ENCODE peak calls at places on chromosomes 2 and 18, in nine cellular contexts. One of them, this sample, is unnamed.

GRCh38 chr2:239113164-239113563 is 265.3 kb downstream of the TWIST2 start:
- DNase-seq in transverse colon: peak
- DNase-seq in tibial artery: no peak
- DNase-seq in mucosa of descending colon: peak
- DNase-seq in OCI-LY7: no peak
- DNase-seq in HCT116: no peak
- DNase-seq in natural killer cell: no peak
- DNase-seq in fibroblast of pulmonary artery: peak
- DNase-seq in heart right ventricle: no peak
- DNase-seq in this sample: no peak

GRCh38 chr2:108916397-108917077 is 72.5 kb downstream of the EDAR start:
- DNase-seq in transverse colon: no peak
- DNase-seq in tibial artery: no peak
- DNase-seq in mucosa of descending colon: no peak
- DNase-seq in OCI-LY7: no peak
- DNase-seq in HCT116: no peak
- DNase-seq in natural killer cell: no peak
- DNase-seq in fibroblast of pulmonary artery: no peak
- DNase-seq in heart right ventricle: no peak
- DNase-seq in this sample: no peak

GRCh38 chr2:207640661-207641060 is 15.5 kb upstream of the METTL21A start:
- DNase-seq in transverse colon: no peak
- DNase-seq in tibial artery: no peak
- DNase-seq in mucosa of descending colon: no peak
- DNase-seq in OCI-LY7: no peak
- DNase-seq in HCT116: no peak
- DNase-seq in natural killer cell: no peak
- DNase-seq in fibroblast of pulmonary artery: no peak
- DNase-seq in heart right ventricle: no peak
- DNase-seq in this sample: no peak

GRCh38 chr2:20634430-20635095 is 16.3 kb downstream of the HS1BP3 start:
- DNase-seq in transverse colon: no peak
- DNase-seq in tibial artery: no peak
- DNase-seq in mucosa of descending colon: peak
- DNase-seq in OCI-LY7: no peak
- DNase-seq in HCT116: no peak
- DNase-seq in natural killer cell: no peak
- DNase-seq in fibroblast of pulmonary artery: peak
- DNase-seq in heart right ventricle: no peak
- DNase-seq in this sample: no peak

GRCh38 chr2:240627736-240628506 is 2.6 kb downstream of the GPR35 start:
- DNase-seq in transverse colon: peak
- DNase-seq in tibial artery: peak
- DNase-seq in mucosa of descending colon: peak
- DNase-seq in OCI-LY7: no peak
- DNase-seq in HCT116: no peak
- DNase-seq in natural killer cell: peak
- DNase-seq in fibroblast of pulmonary artery: no peak
- DNase-seq in heart right ventricle: no peak
- DNase-seq in this sample: no peak

GRCh38 chr2:185374878-185375277 is 363.7 kb upstream of the FSIP2 start:
- DNase-seq in transverse colon: no peak
- DNase-seq in tibial artery: no peak
- DNase-seq in mucosa of descending colon: no peak
- DNase-seq in OCI-LY7: no peak
- DNase-seq in HCT116: no peak
- DNase-seq in natural killer cell: no peak
- DNase-seq in fibroblast of pulmonary artery: no peak
- DNase-seq in heart right ventricle: no peak
- DNase-seq in this sample: no peak

GRCh38 chr2:227822416-227823003 is 8.9 kb downstream of the CCL20 start:
- DNase-seq in transverse colon: no peak
- DNase-seq in tibial artery: no peak
- DNase-seq in mucosa of descending colon: no peak
- DNase-seq in OCI-LY7: no peak
- DNase-seq in HCT116: no peak
- DNase-seq in natural killer cell: no peak
- DNase-seq in fibroblast of pulmonary artery: no peak
- DNase-seq in heart right ventricle: no peak
- DNase-seq in this sample: no peak

GRCh38 chr2:183157131-183157530 is 32.9 kb downstream of the NUP35 start:
- DNase-seq in transverse colon: no peak
- DNase-seq in tibial artery: no peak
- DNase-seq in mucosa of descending colon: no peak
- DNase-seq in OCI-LY7: no peak
- DNase-seq in HCT116: no peak
- DNase-seq in natural killer cell: no peak
- DNase-seq in fibroblast of pulmonary artery: no peak
- DNase-seq in heart right ventricle: no peak
- DNase-seq in this sample: no peak

GRCh38 chr2:162840598-162841246 is 2.2 kb upstream of the KCNH7 start:
- DNase-seq in transverse colon: peak
- DNase-seq in tibial artery: peak
- DNase-seq in mucosa of descending colon: peak
- DNase-seq in OCI-LY7: peak
- DNase-seq in HCT116: peak
- DNase-seq in natural killer cell: no peak
- DNase-seq in fibroblast of pulmonary artery: peak
- DNase-seq in heart right ventricle: peak
- DNase-seq in this sample: peak

GRCh38 chr2:190947711-190948251 is 66.2 kb downstream of the STAT1 start:
- DNase-seq in transverse colon: no peak
- DNase-seq in tibial artery: no peak
- DNase-seq in mucosa of descending colon: no peak
- DNase-seq in OCI-LY7: no peak
- DNase-seq in HCT116: peak
- DNase-seq in natural killer cell: no peak
- DNase-seq in fibroblast of pulmonary artery: peak
- DNase-seq in heart right ventricle: no peak
- DNase-seq in this sample: no peak

GRCh38 chr2:85748948-85749875 is 4.6 kb upstream of the ATOH8 start:
- DNase-seq in transverse colon: no peak
- DNase-seq in tibial artery: peak
- DNase-seq in mucosa of descending colon: no peak
- DNase-seq in OCI-LY7: no peak
- DNase-seq in HCT116: no peak
- DNase-seq in natural killer cell: no peak
- DNase-seq in fibroblast of pulmonary artery: peak
- DNase-seq in heart right ventricle: no peak
- DNase-seq in this sample: no peak

GRCh38 chr2:130345611-130346010 is 2.9 kb downstream of the IMP4 start:
- DNase-seq in transverse colon: no peak
- DNase-seq in tibial artery: no peak
- DNase-seq in mucosa of descending colon: no peak
- DNase-seq in OCI-LY7: peak
- DNase-seq in HCT116: no peak
- DNase-seq in natural killer cell: no peak
- DNase-seq in fibroblast of pulmonary artery: no peak
- DNase-seq in heart right ventricle: no peak
- DNase-seq in this sample: no peak

GRCh38 chr2:162342841-162343240 is 1.1 kb upstream of the GCA start:
- DNase-seq in transverse colon: no peak
- DNase-seq in tibial artery: no peak
- DNase-seq in mucosa of descending colon: no peak
- DNase-seq in OCI-LY7: no peak
- DNase-seq in HCT116: no peak
- DNase-seq in natural killer cell: no peak
- DNase-seq in fibroblast of pulmonary artery: no peak
- DNase-seq in heart right ventricle: no peak
- DNase-seq in this sample: no peak

GRCh38 chr2:131827481-131828163 is 299.9 kb downstream of the CCDC74A start:
- DNase-seq in transverse colon: no peak
- DNase-seq in tibial artery: no peak
- DNase-seq in mucosa of descending colon: no peak
- DNase-seq in OCI-LY7: no peak
- DNase-seq in HCT116: no peak
- DNase-seq in natural killer cell: no peak
- DNase-seq in fibroblast of pulmonary artery: no peak
- DNase-seq in heart right ventricle: no peak
- DNase-seq in this sample: no peak

DNA sequence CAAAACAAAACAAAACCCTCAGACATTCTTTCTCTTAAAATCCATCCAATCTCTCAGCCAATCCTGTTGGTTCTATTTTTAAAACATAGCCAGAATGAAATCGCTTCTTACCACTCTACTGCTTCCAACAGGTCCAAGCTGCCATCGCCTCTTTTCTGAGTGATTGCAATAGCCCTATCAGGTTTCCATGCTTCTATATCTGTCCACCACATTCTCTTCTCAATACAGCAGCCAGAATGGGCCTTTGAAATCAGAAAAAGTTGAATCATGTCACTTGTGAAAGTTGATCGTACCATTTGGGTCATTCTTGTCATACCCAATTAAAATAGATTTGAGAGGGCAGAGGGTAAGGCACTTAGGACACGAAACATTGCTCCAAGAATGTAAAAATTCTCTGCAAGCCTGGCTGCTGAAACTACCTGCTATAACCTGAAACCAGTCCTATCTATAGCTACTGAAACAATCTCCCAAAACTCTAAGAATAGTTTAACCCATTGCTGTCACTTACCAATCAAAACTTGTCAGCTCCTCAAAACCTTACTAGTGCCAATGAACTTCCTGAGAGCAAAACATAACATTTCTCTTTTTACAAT is 3.3 kb upstream of the MTLN start:
- DNase-seq in transverse colon: no peak
- DNase-seq in tibial artery: no peak
- DNase-seq in mucosa of descending colon: no peak
- DNase-seq in OCI-LY7: no peak
- DNase-seq in HCT116: no peak
- DNase-seq in natural killer cell: no peak
- DNase-seq in fibroblast of pulmonary artery: no peak
- DNase-seq in heart right ventricle: no peak
- DNase-seq in this sample: no peak
- TF ChIP-seq CTCF in transverse colon: no peak
- TF ChIP-seq CTCF in tibial artery: no peak
- TF ChIP-seq CTCF in mucosa of descending colon: no peak
- TF ChIP-seq CTCF in OCI-LY7: no peak
- TF ChIP-seq CTCF in HCT116: no peak
- TF ChIP-seq CTCF in natural killer cell: no peak
- TF ChIP-seq CTCF in fibroblast of pulmonary artery: no peak
- TF ChIP-seq CTCF in heart right ventricle: no peak
- TF ChIP-seq CTCF in this sample: no peak

GRCh38 chr18:3451166-3451988 is 1.4 kb downstream of the TGIF1 start:
- DNase-seq in transverse colon: peak
- DNase-seq in tibial artery: peak
- DNase-seq in mucosa of descending colon: peak
- DNase-seq in OCI-LY7: peak
- DNase-seq in HCT116: no peak
- DNase-seq in natural killer cell: peak
- DNase-seq in fibroblast of pulmonary artery: peak
- DNase-seq in heart right ventricle: peak
- DNase-seq in this sample: peak

GRCh38 chr18:3450358-3451107 is 561 bp downstream of the TGIF1 start:
- DNase-seq in transverse colon: peak
- DNase-seq in tibial artery: peak
- DNase-seq in mucosa of descending colon: peak
- DNase-seq in OCI-LY7: peak
- DNase-seq in HCT116: no peak
- DNase-seq in natural killer cell: peak
- DNase-seq in fibroblast of pulmonary artery: peak
- DNase-seq in heart right ventricle: peak
- DNase-seq in this sample: peak

GRCh38 chr18:3453540-3454364 is 3.8 kb downstream of the TGIF1 start:
- DNase-seq in transverse colon: peak
- DNase-seq in tibial artery: peak
- DNase-seq in mucosa of descending colon: peak
- DNase-seq in OCI-LY7: peak
- DNase-seq in HCT116: no peak
- DNase-seq in natural killer cell: no peak
- DNase-seq in fibroblast of pulmonary artery: peak
- DNase-seq in heart right ventricle: peak
- DNase-seq in this sample: peak

GRCh38 chr18:3452750-3453539 is 3.0 kb downstream of the TGIF1 start:
- DNase-seq in transverse colon: peak
- DNase-seq in tibial artery: no peak
- DNase-seq in mucosa of descending colon: no peak
- DNase-seq in OCI-LY7: no peak
- DNase-seq in HCT116: no peak
- DNase-seq in natural killer cell: no peak
- DNase-seq in fibroblast of pulmonary artery: no peak
- DNase-seq in heart right ventricle: no peak
- DNase-seq in this sample: no peak

DNA sequence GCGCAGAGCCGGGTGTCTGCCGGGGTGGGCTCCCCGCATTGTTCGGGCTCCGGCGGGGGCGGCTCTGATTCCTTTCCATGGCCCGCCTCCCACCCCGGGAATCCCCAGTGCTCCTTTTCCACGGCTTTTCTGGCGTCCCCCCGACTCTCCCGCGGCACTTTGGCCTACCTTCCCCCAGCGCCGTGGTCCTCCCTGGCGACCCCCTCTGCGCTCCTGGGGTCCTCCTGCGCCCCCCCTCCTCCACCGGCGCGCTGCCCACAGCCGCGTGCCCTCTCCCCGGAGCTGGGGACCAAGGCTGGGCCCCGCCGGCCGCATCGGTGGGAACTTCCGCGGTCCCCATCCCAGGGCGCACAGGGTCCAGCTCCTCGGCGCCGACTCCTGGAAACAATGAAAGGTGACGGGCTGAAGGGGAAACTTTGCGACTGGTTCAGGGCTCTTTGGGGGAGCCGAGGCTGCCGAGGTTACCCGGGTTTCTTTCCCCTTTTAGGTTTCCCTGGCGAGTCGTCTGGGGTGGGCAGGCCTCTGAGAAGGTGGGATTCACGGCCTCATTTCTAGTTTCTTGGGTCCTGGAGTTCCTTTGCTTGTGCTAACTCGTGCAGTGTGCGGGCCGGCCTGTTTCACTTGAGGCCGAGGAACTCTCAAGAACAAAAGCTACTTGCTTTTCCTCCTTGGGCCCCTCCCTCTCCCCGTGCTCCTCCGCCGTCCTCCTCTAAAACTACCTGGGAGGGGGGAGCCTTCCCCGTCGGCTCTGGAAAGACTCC is 2.2 kb downstream of the TGIF1 start:
- DNase-seq in transverse colon: peak
- DNase-seq in tibial artery: peak
- DNase-seq in mucosa of descending colon: peak
- DNase-seq in OCI-LY7: peak
- DNase-seq in HCT116: no peak
- DNase-seq in natural killer cell: peak
- DNase-seq in fibroblast of pulmonary artery: peak
- DNase-seq in heart right ventricle: peak
- DNase-seq in this sample: peak
- TF ChIP-seq CTCF in transverse colon: no peak
- TF ChIP-seq CTCF in tibial artery: no peak
- TF ChIP-seq CTCF in mucosa of descending colon: no peak
- TF ChIP-seq CTCF in OCI-LY7: no peak
- TF ChIP-seq CTCF in HCT116: no peak
- TF ChIP-seq CTCF in natural killer cell: no peak
- TF ChIP-seq CTCF in fibroblast of pulmonary artery: no peak
- TF ChIP-seq CTCF in heart right ventricle: peak
- TF ChIP-seq CTCF in this sample: no peak

GRCh38 chr2:25165992-25166618 is 2.3 kb downstream of the POMC start:
- DNase-seq in transverse colon: peak
- DNase-seq in tibial artery: no peak
- DNase-seq in mucosa of descending colon: peak
- DNase-seq in OCI-LY7: peak
- DNase-seq in HCT116: peak
- DNase-seq in natural killer cell: no peak
- DNase-seq in fibroblast of pulmonary artery: no peak
- DNase-seq in heart right ventricle: no peak
- DNase-seq in this sample: no peak
- TF ChIP-seq CTCF in transverse colon: peak
- TF ChIP-seq CTCF in tibial artery: no peak
- TF ChIP-seq CTCF in mucosa of descending colon: no peak
- TF ChIP-seq CTCF in OCI-LY7: peak
- TF ChIP-seq CTCF in HCT116: peak
- TF ChIP-seq CTCF in natural killer cell: no peak
- TF ChIP-seq CTCF in fibroblast of pulmonary artery: no peak
- TF ChIP-seq CTCF in heart right ventricle: peak
- TF ChIP-seq CTCF in this sample: no peak

GRCh38 chr2:105545731-105546622 is 147.1 kb upstream of the FHL2 start:
- DNase-seq in transverse colon: peak
- DNase-seq in tibial artery: peak
- DNase-seq in mucosa of descending colon: peak
- DNase-seq in OCI-LY7: peak
- DNase-seq in HCT116: peak
- DNase-seq in natural killer cell: peak
- DNase-seq in fibroblast of pulmonary artery: peak
- DNase-seq in heart right ventricle: peak
- DNase-seq in this sample: peak
- TF ChIP-seq CTCF in transverse colon: peak
- TF ChIP-seq CTCF in tibial artery: peak
- TF ChIP-seq CTCF in mucosa of descending colon: peak
- TF ChIP-seq CTCF in OCI-LY7: peak
- TF ChIP-seq CTCF in HCT116: peak
- TF ChIP-seq CTCF in natural killer cell: peak
- TF ChIP-seq CTCF in fibroblast of pulmonary artery: peak
- TF ChIP-seq CTCF in heart right ventricle: peak
- TF ChIP-seq CTCF in this sample: peak

This sample was measured in lung.